ENCODE peak calls at places on chromosome 14, in eight cellular contexts. F, U, A, T, J, S, V and Y are unnamed samples.

GRCh38 chr14:50501642-50502041 is 30.7 kb downstream of the MAP4K5 start:
- DNase-seq in U (no peak), S (peak; percentile 19), J (no peak), T (peak; percentile 16), V (no peak), F (no peak), A (no peak), Y (no peak)

GRCh38 chr14:98408713-98409112 is 863.3 kb downstream of the BCL11B start:
- DNase-seq in A (no peak), U (no peak), J (no peak), F (no peak), T (no peak), V (no peak), S (no peak), Y (no peak)

GRCh38 chr14:98252819-98253218 is 1019.2 kb downstream of the BCL11B start:
- DNase-seq in T (no peak), S (no peak), F (no peak), V (no peak), J (no peak), U (no peak), A (no peak), Y (no peak)

GRCh38 chr14:95741051-95741490 is 27.1 kb upstream of the TCL1A start:
- DNase-seq in S (no peak), F (no peak), T (no peak), V (no peak), A (no peak), U (no peak), J (no peak), Y (no peak)

GRCh38 chr14:35367056-35367372 is 37.5 kb downstream of the NFKBIA start:
- DNase-seq in A (no peak), U (no peak), F (no peak), T (no peak), V (no peak), J (no peak), S (no peak), Y (no peak)

GRCh38 chr14:68392393-68393085 is 400.3 kb downstream of the ZFP36L1 start:
- DNase-seq in U (no peak), T (no peak), S (no peak), V (no peak), A (peak; percentile 84), J (no peak), F (peak; percentile 65), Y (peak; percentile 47)

GRCh38 chr14:34229140-34229539 is 232.9 kb downstream of the SPTSSA start:
- DNase-seq in U (no peak), S (no peak), V (no peak), T (no peak), A (no peak), J (no peak), F (no peak), Y (no peak)

GRCh38 chr14:34081126-34081575 is 130.3 kb upstream of the EGLN3 start:
- DNase-seq in U (no peak), A (no peak), T (no peak), V (no peak), S (no peak), F (no peak), J (no peak), Y (no peak)

DNA sequence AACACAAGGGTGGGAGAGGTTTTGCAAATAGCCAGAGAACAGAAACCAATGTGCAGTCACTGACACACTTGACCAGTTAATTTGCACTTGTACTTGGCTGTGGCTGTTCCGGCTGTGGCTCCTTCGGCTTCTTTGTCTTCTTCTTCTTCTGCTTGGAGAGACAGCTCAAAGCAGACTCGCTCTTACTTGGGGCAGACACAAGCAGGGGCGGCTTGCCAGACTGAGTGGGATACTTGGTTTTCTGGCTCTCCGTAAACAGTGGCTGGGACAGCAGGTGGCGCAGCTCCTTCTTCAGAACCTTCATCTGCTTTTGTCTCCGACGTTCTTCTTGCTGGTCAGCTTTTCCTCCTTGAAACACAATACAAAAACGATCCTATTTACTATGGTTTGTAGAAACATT is 25.0 kb downstream of the OTUB2 start:
- DNase-seq in F (peak; percentile 45), A (no peak), J (peak; percentile 44), V (no peak), U (peak; percentile 44), S (peak; percentile 41), T (peak; percentile 15), Y (no peak)
- TF ChIP-seq CTCF in F (peak; percentile 17), A (no peak), J (peak; percentile 54), V (no peak), U (peak; percentile 65), S (peak; percentile 46), T (peak; percentile 57), Y (no peak)

GRCh38 chr14:85974602-85975001 is 444.7 kb downstream of the FLRT2 start:
- DNase-seq in J (no peak), A (no peak), U (no peak), S (no peak), T (no peak), F (no peak), V (no peak), Y (no peak)

DNA sequence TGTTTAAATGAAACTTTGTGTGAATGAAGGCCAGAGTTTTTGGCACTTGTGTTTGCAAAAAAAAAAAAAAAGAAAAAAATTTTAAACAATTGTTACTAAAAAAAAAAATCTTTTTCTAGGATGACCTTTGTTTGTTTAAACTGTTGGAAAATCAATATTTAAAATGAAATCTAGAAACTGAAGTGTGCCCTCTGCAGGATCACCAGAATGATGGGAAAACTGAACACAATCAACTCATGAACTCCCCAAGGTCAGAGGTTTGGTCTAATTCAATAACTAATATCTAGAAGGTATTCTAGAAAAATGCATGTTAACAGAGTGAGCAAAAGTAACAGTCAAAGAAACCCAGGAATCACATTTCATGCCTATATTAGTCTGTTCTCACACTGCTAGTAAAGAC is 448.9 kb downstream of the FLRT2 start:
- DNase-seq in U (no peak), F (no peak), T (no peak), J (no peak), S (no peak), V (no peak), A (no peak), Y (no peak)
- TF ChIP-seq CTCF in U (no peak), F (no peak), T (no peak), J (no peak), S (no peak), V (no peak), A (no peak), Y (no peak)

DNA sequence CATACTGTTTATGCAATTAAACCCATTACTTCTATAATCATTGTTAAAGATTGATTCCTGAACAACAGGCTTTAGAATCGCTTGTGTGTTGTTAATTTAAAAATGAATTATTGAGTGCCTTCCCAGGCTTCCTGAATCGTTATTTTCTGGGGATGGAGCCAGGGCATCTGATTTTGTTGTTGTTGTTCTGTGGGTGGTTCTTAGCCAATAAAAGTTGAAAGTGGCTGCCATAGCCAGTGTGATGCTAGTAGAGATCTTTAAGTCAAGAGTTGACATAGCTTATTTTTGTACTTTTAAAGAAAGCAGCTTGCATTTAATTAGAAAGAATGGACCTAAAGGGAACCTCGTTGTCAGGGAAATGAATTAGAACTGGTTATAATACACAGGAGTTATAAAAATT is 6.4 kb downstream of the GOLGA5 start:
- DNase-seq in T (no peak), F (no peak), A (no peak), J (no peak), U (no peak), S (no peak), V (no peak), Y (no peak)
- TF ChIP-seq CTCF in T (no peak), F (no peak), A (no peak), J (no peak), U (no peak), S (no peak), V (no peak), Y (no peak)

DNA sequence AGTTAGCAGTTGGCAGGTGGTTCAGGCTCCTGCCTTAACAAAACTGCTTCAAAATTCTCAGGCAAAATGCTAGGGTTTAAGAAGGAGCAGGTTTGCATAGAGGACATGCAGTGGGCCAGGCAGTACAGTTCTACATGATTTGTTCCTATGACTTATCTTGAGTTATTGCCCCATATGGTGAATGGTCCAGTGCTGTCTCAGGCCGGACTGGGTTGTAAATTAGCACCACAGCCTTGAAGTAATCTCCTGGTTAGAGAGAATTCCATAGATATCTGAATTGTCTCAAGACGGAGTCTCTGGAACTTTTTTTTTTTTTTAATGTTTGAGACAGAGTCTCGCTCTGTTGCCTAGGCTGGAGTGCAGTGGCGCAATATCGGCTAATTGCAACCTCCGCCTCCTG is 11.8 kb upstream of the PRPF39 start:
- DNase-seq in J (no peak), U (no peak), T (no peak), F (no peak), V (no peak), A (no peak), S (no peak), Y (no peak)
- TF ChIP-seq CTCF in J (no peak), U (no peak), T (no peak), F (no peak), V (no peak), A (no peak), S (no peak), Y (no peak)

DNA sequence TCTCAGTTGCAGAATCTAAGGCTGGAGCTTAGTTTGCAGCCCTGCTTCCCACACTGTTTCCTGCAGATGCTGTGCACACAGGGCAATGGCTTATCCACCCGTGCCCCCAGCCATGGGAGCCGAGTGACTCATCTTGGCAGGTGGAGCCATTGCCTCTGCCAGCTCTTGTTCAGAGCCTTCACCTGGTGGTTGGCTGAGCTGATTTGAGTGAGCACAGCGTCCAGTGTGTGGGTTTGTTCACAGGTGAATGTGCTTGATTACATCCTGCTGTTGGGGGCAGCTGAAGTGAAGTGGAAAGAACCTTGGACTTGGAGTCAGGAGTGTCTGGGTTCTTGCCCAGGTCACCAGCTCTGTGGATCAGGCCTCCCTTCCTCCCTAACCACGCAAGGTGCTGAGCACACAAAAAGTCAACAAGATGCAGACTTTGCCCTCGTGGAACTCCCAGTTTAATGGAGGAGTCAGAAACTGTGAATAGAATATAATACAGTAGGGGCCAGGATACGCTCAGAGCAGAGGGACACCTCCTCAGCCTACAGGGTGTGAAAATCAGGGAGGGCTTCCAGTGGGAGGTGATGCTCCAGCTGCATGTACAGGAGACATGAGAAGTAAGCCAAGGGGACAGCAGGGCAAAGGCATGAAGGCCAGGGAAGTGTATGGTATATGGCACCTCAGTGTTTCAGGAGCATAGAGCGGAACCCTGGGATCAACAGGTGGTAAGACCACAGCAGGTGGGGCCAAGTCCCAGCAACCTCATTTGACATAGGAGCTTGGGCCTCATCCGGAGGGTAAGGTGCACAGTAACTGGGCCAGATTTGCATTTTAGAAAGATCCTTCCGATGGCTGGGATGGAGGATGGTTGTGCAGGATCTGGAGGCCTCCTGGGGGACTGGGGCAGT is 22.8 kb downstream of the JDP2 start:
- DNase-seq in V (no peak), T (no peak), U (no peak), F (no peak), S (no peak), J (no peak), A (peak; percentile 53), Y (peak; percentile 92)
- TF ChIP-seq CTCF in V (no peak), T (no peak), U (no peak), F (no peak), S (no peak), J (no peak), A (no peak), Y (no peak)

GRCh38 chr14:103488071-103488470 is 34.6 kb downstream of the CKB start:
- DNase-seq in U (no peak), S (no peak), A (no peak), V (no peak), J (no peak), F (no peak), T (no peak), Y (peak; percentile 64)
- TF ChIP-seq CTCF in U (no peak), S (no peak), A (no peak), V (no peak), J (no peak), F (no peak), T (no peak), Y (no peak)